ENCODE peak calls at places on chromosomes 12 and 14, in four cellular contexts. U is activated T-cell treated with anti-CD3 and anti-CD28 coated beads, Interleukin-2, amount 50 U/mL, for 4 hours; L is fibroblast of villous mesenchyme; O is HFFc6. R is an unnamed sample.

GRCh38 chr12:5243014-5243413 is 188.9 kb upstream of the NTF3 start:
- DNase-seq in U (no peak), L (no peak), O (no peak), R (no peak)

GRCh38 chr12:90322006-90322405 is 613.4 kb upstream of the ATP2B1 start:
- DNase-seq in U (no peak), L (no peak), O (no peak), R (no peak)

GRCh38 chr12:66563220-66563619 is 115.7 kb downstream of the GRIP1 start:
- DNase-seq in U (no peak), L (no peak), O (no peak), R (no peak)

GRCh38 chr14:105491366-105492006 is 440 bp downstream of the TEDC1 start:
- DNase-seq in U (peak; percentile 79), L (peak; percentile 44), O (peak; percentile 28), R (no peak)

GRCh38 chr12:103973909-103974308 is 8.2 kb downstream of the TDG start:
- DNase-seq in U (no peak), L (no peak), O (no peak), R (no peak)

GRCh38 chr14:54564071-54564798 is 2.7 kb upstream of the SAMD4A start:
- DNase-seq in U (no peak), L (peak; percentile 59), O (no peak), R (no peak)

GRCh38 chr12:4539167-4539870 is 629 bp downstream of the RAD51AP1 start:
- DNase-seq in U (no peak), L (no peak), O (no peak), R (no peak)

GRCh38 chr14:52730708-52731111 is 744 bp downstream of the STYX start:
- DNase-seq in U (no peak), L (no peak), O (peak; percentile 11), R (peak; percentile 12)

GRCh38 chr12:109446869-109447268 is 30.2 kb downstream of the KCTD10 start:
- DNase-seq in U (no peak), L (no peak), O (no peak), R (no peak)

GRCh38 chr14:23727566-23728335 is 91.6 kb downstream of the DHRS2 start:
- DNase-seq in U (no peak), L (peak; percentile 40), O (peak; percentile 69), R (peak; percentile 58)

GRCh38 chr12:78060186-78060585 is 229.5 kb downstream of the NAV3 start:
- DNase-seq in U (no peak), L (peak; percentile 34), O (peak; percentile 45), R (peak; percentile 85)

GRCh38 chr14:21302013-21302857 is 22.4 kb downstream of the RPGRIP1 start:
- DNase-seq in U (no peak), L (no peak), O (no peak), R (no peak)

GRCh38 chr12:62191747-62192485 is 68.3 kb upstream of the USP15 start:
- DNase-seq in U (peak; percentile 5), L (no peak), O (peak; percentile 19), R (peak; percentile 14)

GRCh38 chr14:62462996-62463395 is 582.3 kb downstream of the KCNH5 start:
- DNase-seq in U (no peak), L (no peak), O (no peak), R (no peak)

GRCh38 chr14:36198378-36198777 is 21.9 kb upstream of the PTCSC3 start:
- DNase-seq in U (no peak), L (no peak), O (no peak), R (no peak)

GRCh38 chr12:25557830-25558436 is 4.8 kb upstream of the LMNTD1 start:
- DNase-seq in U (no peak), L (peak; percentile 64), O (peak; percentile 60), R (peak; percentile 40)

GRCh38 chr14:20986811-20987210 is 3.0 kb upstream of the METTL17 start:
- DNase-seq in U (no peak), L (peak; percentile 91), O (peak; percentile 92), R (peak; percentile 92)

GRCh38 chr14:80493620-80494019 is 282.3 kb upstream of the DIO2 start:
- DNase-seq in U (no peak), L (no peak), O (no peak), R (no peak)

GRCh38 chr12:131486831-131487230 is 224.1 kb upstream of the SFSWAP start:
- DNase-seq in U (no peak), L (no peak), O (no peak), R (no peak)

GRCh38 chr12:128606040-128606439 is 217.7 kb downstream of the SLC15A4 start:
- DNase-seq in U (no peak), L (no peak), O (no peak), R (peak; percentile 2)

GRCh38 chr12:52992699-52993557 is 13.3 kb upstream of the EIF4B start:
- DNase-seq in U (no peak), L (no peak), O (peak; percentile 68), R (peak; percentile 76)

GRCh38 chr14:54760866-54761265 is 141.8 kb downstream of the GCH1 start:
- DNase-seq in U (no peak), L (no peak), O (no peak), R (no peak)

GRCh38 chr12:57517187-57517586 is 3.1 kb downstream of the DDIT3 start:
- DNase-seq in U (no peak), L (peak; percentile 61), O (peak; percentile 64), R (peak; percentile 7)

GRCh38 chr14:101224356-101225115 is 321.0 kb upstream of the RTL1 start:
- DNase-seq in U (no peak), L (peak; percentile 55), O (no peak), R (no peak)

GRCh38 chr12:108679282-108679681 is 45.6 kb upstream of the SELPLG start:
- DNase-seq in U (no peak), L (no peak), O (no peak), R (no peak)

GRCh38 chr12:29350080-29350479 is 30.9 kb downstream of the ERGIC2 start:
- DNase-seq in U (no peak), L (peak; percentile 72), O (peak; percentile 61), R (peak; percentile 4)